ENCODE peak calls at places on chromosomes 11 and 22, in ten cellular contexts. One of them, this sample, is unnamed.

GRCh38 chr11:104106136-104106754 is 57.7 kb downstream of the PDGFD start:
- DNase-seq in sigmoid colon: no peak
- DNase-seq in PC-9: no peak
- DNase-seq in left ventricle myocardium inferior: no peak
- DNase-seq in right atrium auricular region: no peak
- DNase-seq in AG04450: peak
- DNase-seq in RWPE1: no peak
- DNase-seq in heart left ventricle: no peak
- DNase-seq in cardiac muscle cell: peak
- DNase-seq in right lobe of liver: no peak
- DNase-seq in this sample: no peak

GRCh38 chr11:69429716-69430491 is 51.6 kb upstream of the LINC01488 start:
- DNase-seq in heart left ventricle: no peak
- DNase-seq in right lobe of liver: peak
- DNase-seq in RWPE1: no peak
- DNase-seq in left ventricle myocardium inferior: no peak
- DNase-seq in right atrium auricular region: no peak
- DNase-seq in cardiac muscle cell: no peak
- DNase-seq in AG04450: no peak
- DNase-seq in sigmoid colon: peak
- DNase-seq in PC-9: no peak
- DNase-seq in this sample: no peak

GRCh38 chr11:91272089-91272488 is 952.5 kb upstream of the FAT3 start:
- DNase-seq in right atrium auricular region: no peak
- DNase-seq in heart left ventricle: no peak
- DNase-seq in left ventricle myocardium inferior: no peak
- DNase-seq in RWPE1: no peak
- DNase-seq in cardiac muscle cell: no peak
- DNase-seq in AG04450: no peak
- DNase-seq in PC-9: no peak
- DNase-seq in sigmoid colon: no peak
- DNase-seq in right lobe of liver: no peak
- DNase-seq in this sample: no peak

GRCh38 chr22:22938672-22939536 is 51.3 kb downstream of the IGLL5 start:
- DNase-seq in PC-9: no peak
- DNase-seq in sigmoid colon: no peak
- DNase-seq in right lobe of liver: no peak
- DNase-seq in right atrium auricular region: no peak
- DNase-seq in heart left ventricle: no peak
- DNase-seq in RWPE1: no peak
- DNase-seq in AG04450: no peak
- DNase-seq in cardiac muscle cell: no peak
- DNase-seq in left ventricle myocardium inferior: peak
- DNase-seq in this sample: no peak

GRCh38 chr11:123194308-123195181 is 503 bp downstream of the CLMP start:
- DNase-seq in PC-9: no peak
- DNase-seq in cardiac muscle cell: peak
- DNase-seq in left ventricle myocardium inferior: no peak
- DNase-seq in RWPE1: peak
- DNase-seq in right lobe of liver: no peak
- DNase-seq in heart left ventricle: no peak
- DNase-seq in right atrium auricular region: no peak
- DNase-seq in sigmoid colon: peak
- DNase-seq in AG04450: no peak
- DNase-seq in this sample: no peak

GRCh38 chr11:126105022-126105747 is 42.5 kb upstream of the CDON start:
- DNase-seq in heart left ventricle: no peak
- DNase-seq in PC-9: no peak
- DNase-seq in RWPE1: no peak
- DNase-seq in sigmoid colon: no peak
- DNase-seq in cardiac muscle cell: no peak
- DNase-seq in right lobe of liver: no peak
- DNase-seq in right atrium auricular region: no peak
- DNase-seq in left ventricle myocardium inferior: no peak
- DNase-seq in AG04450: no peak
- DNase-seq in this sample: no peak

GRCh38 chr11:121449123-121449522 is 3.0 kb upstream of the SORL1 start:
- DNase-seq in cardiac muscle cell: no peak
- DNase-seq in right lobe of liver: no peak
- DNase-seq in PC-9: no peak
- DNase-seq in heart left ventricle: no peak
- DNase-seq in sigmoid colon: no peak
- DNase-seq in right atrium auricular region: no peak
- DNase-seq in AG04450: no peak
- DNase-seq in left ventricle myocardium inferior: no peak
- DNase-seq in RWPE1: no peak
- DNase-seq in this sample: no peak

GRCh38 chr22:32020117-32020516 is 22.9 kb upstream of the SLC5A1 start:
- DNase-seq in AG04450: peak
- DNase-seq in RWPE1: peak
- DNase-seq in cardiac muscle cell: peak
- DNase-seq in PC-9: peak
- DNase-seq in heart left ventricle: no peak
- DNase-seq in sigmoid colon: no peak
- DNase-seq in right atrium auricular region: no peak
- DNase-seq in right lobe of liver: no peak
- DNase-seq in left ventricle myocardium inferior: no peak
- DNase-seq in this sample: peak

GRCh38 chr11:65431452-65432132 is 9.0 kb downstream of the NEAT1 start:
- DNase-seq in right atrium auricular region: peak
- DNase-seq in RWPE1: no peak
- DNase-seq in right lobe of liver: no peak
- DNase-seq in heart left ventricle: peak
- DNase-seq in left ventricle myocardium inferior: no peak
- DNase-seq in AG04450: no peak
- DNase-seq in PC-9: no peak
- DNase-seq in cardiac muscle cell: peak
- DNase-seq in sigmoid colon: no peak
- DNase-seq in this sample: no peak

GRCh38 chr22:36367479-36367878 is 20.3 kb downstream of the MYH9 start:
- DNase-seq in PC-9: no peak
- DNase-seq in heart left ventricle: no peak
- DNase-seq in cardiac muscle cell: no peak
- DNase-seq in RWPE1: no peak
- DNase-seq in left ventricle myocardium inferior: no peak
- DNase-seq in AG04450: no peak
- DNase-seq in right lobe of liver: no peak
- DNase-seq in right atrium auricular region: no peak
- DNase-seq in sigmoid colon: no peak
- DNase-seq in this sample: no peak

DNA sequence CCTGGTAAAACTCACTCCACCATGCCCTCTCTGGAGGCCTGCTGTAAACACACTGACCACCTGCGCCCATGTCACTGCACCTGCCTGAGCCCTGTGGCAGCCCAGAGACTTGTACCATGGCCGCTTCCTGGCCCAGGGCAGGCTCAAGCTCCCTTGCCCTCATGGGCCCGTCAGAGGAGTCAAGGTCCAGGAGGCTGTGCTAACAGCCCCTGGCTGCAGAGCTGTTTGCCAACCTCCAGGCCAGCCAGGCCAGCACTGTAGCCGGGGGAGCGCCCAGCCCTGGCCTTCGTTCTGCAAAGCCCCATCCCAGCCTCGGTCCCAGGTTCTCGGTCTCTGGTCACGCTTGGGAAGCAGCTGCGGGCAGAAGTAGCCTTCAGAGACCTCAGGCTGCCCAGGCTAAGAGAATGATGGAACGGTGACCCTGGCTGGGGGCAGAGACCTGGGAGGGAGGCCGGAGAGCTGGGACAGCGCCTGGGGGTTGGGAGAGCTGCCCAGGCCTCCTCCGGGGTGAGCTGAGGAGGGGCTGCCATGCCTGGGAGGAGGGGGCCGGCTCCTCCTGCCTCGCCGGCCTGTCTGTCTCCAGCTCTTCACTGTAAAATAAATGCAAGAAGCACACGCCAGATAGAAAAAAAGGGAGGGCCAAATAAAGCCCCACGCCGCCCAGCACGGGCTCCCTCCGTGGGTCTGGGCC is 11.9 kb upstream of the TCF20 start:
- DNase-seq in sigmoid colon: peak
- DNase-seq in right atrium auricular region: no peak
- DNase-seq in right lobe of liver: peak
- DNase-seq in cardiac muscle cell: no peak
- DNase-seq in left ventricle myocardium inferior: no peak
- DNase-seq in AG04450: no peak
- DNase-seq in RWPE1: no peak
- DNase-seq in PC-9: no peak
- DNase-seq in heart left ventricle: no peak
- DNase-seq in this sample: no peak
- TF ChIP-seq CTCF in sigmoid colon: no peak
- TF ChIP-seq CTCF in right atrium auricular region: no peak
- TF ChIP-seq CTCF in right lobe of liver: no peak
- TF ChIP-seq CTCF in cardiac muscle cell: no peak
- TF ChIP-seq CTCF in left ventricle myocardium inferior: no peak
- TF ChIP-seq CTCF in AG04450: no peak
- TF ChIP-seq CTCF in RWPE1: no peak
- TF ChIP-seq CTCF in PC-9: no peak
- TF ChIP-seq CTCF in heart left ventricle: no peak
- TF ChIP-seq CTCF in this sample: no peak

GRCh38 chr22:42408815-42409529 is 23.2 kb downstream of the NFAM1 start:
- DNase-seq in sigmoid colon: no peak
- DNase-seq in PC-9: no peak
- DNase-seq in right atrium auricular region: no peak
- DNase-seq in RWPE1: no peak
- DNase-seq in cardiac muscle cell: no peak
- DNase-seq in AG04450: no peak
- DNase-seq in right lobe of liver: no peak
- DNase-seq in heart left ventricle: no peak
- DNase-seq in left ventricle myocardium inferior: no peak
- DNase-seq in this sample: no peak
- H3K27ac ChIP-seq in sigmoid colon: no peak
- H3K27ac ChIP-seq in PC-9: no peak
- H3K27ac ChIP-seq in right atrium auricular region: no peak
- H3K27ac ChIP-seq in RWPE1: no peak
- H3K27ac ChIP-seq in cardiac muscle cell: no peak
- H3K27ac ChIP-seq in AG04450: no peak
- H3K27ac ChIP-seq in right lobe of liver: no peak
- H3K27ac ChIP-seq in heart left ventricle: no peak
- H3K27ac ChIP-seq in left ventricle myocardium inferior: no peak
- H3K27ac ChIP-seq in this sample: no peak

GRCh38 chr11:59668950-59669610 is at the start of gene PATL1:
- DNase-seq in left ventricle myocardium inferior: peak
- DNase-seq in right lobe of liver: peak
- DNase-seq in RWPE1: peak
- DNase-seq in heart left ventricle: peak
- DNase-seq in PC-9: peak
- DNase-seq in AG04450: peak
- DNase-seq in right atrium auricular region: peak
- DNase-seq in sigmoid colon: peak
- DNase-seq in cardiac muscle cell: peak
- DNase-seq in this sample: peak

GRCh38 chr11:59669611-59670009 is 773 bp upstream of the PATL1 start:
- DNase-seq in right lobe of liver: peak
- DNase-seq in left ventricle myocardium inferior: peak
- DNase-seq in AG04450: no peak
- DNase-seq in sigmoid colon: peak
- DNase-seq in PC-9: peak
- DNase-seq in heart left ventricle: peak
- DNase-seq in cardiac muscle cell: peak
- DNase-seq in RWPE1: peak
- DNase-seq in right atrium auricular region: no peak
- DNase-seq in this sample: peak

GRCh38 chr11:59667812-59668187 is 1.0 kb downstream of the PATL1 start:
- DNase-seq in PC-9: no peak
- DNase-seq in RWPE1: no peak
- DNase-seq in right lobe of liver: no peak
- DNase-seq in sigmoid colon: no peak
- DNase-seq in AG04450: no peak
- DNase-seq in cardiac muscle cell: no peak
- DNase-seq in left ventricle myocardium inferior: no peak
- DNase-seq in right atrium auricular region: no peak
- DNase-seq in heart left ventricle: no peak
- DNase-seq in this sample: no peak

GRCh38 chr11:59666969-59667368 is 1.9 kb downstream of the PATL1 start:
- DNase-seq in heart left ventricle: no peak
- DNase-seq in sigmoid colon: no peak
- DNase-seq in right atrium auricular region: no peak
- DNase-seq in PC-9: no peak
- DNase-seq in RWPE1: no peak
- DNase-seq in cardiac muscle cell: peak
- DNase-seq in left ventricle myocardium inferior: no peak
- DNase-seq in AG04450: no peak
- DNase-seq in right lobe of liver: no peak
- DNase-seq in this sample: no peak

DNA sequence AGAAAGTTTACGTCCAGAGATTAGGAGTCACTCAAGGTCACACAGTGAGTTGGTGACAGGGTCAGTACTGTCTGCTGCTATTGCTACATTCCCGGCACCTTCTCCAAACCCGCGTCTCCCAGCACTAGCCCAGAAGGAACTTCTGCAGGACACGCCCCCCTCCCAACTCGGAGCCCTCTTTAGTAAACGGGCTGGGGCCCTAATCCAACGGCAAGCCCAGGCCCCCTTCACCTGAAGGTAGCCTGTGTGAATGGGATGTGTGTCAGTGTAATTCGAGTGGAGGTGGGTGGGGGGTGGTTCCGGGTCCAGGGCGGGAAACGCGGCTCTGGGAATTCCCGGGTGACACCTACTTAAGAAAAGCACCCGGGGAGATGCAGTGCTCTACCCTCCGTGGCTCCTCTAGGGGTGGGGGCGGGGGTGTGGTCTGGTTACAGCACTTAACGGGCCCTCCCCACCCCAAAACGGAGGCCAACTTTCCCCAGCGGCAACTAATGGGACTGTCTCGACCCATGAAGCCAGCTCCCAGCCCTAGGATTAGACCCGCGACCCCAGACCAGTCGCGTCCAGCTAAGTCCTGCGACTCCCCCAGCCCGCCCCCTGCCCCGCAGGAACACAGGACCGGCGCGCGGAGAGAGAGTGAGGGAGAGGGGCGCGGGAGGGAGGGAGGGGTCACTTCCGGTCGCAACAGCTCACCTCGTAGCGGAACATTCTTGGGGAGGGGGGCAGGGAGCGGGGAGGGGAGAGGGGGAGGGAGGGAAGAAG is 468 bp downstream of the PATL1 start:
- DNase-seq in sigmoid colon: peak
- DNase-seq in heart left ventricle: peak
- DNase-seq in left ventricle myocardium inferior: peak
- DNase-seq in AG04450: no peak
- DNase-seq in RWPE1: peak
- DNase-seq in right atrium auricular region: peak
- DNase-seq in right lobe of liver: peak
- DNase-seq in cardiac muscle cell: peak
- DNase-seq in PC-9: peak
- DNase-seq in this sample: peak
- TF ChIP-seq CTCF in sigmoid colon: peak
- TF ChIP-seq CTCF in heart left ventricle: no peak
- TF ChIP-seq CTCF in left ventricle myocardium inferior: peak
- TF ChIP-seq CTCF in AG04450: peak
- TF ChIP-seq CTCF in RWPE1: no peak
- TF ChIP-seq CTCF in right atrium auricular region: no peak
- TF ChIP-seq CTCF in right lobe of liver: peak
- TF ChIP-seq CTCF in cardiac muscle cell: no peak
- TF ChIP-seq CTCF in PC-9: peak
- TF ChIP-seq CTCF in this sample: peak

DNA sequence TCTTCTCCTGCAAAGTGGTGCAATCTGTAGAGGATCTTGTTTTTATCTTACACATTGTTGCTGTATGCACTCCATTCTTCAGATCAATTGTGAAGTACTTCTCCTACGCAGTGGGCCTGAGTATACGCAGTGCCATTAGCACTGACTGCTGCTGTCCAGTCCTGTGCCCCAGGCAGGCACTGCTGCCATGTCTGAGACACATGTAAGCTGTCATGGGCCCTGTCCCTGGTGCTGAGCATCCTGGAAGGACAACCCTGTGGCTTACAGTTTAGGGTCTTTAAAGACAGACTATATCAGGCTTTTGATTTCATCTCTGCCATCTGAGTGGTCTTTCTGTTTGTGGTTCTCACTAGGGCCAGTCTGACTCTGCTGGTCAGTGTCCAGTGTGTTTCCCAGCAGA is 44.8 kb upstream of the PTPN5 start:
- DNase-seq in AG04450: no peak
- DNase-seq in PC-9: no peak
- DNase-seq in heart left ventricle: no peak
- DNase-seq in sigmoid colon: no peak
- DNase-seq in cardiac muscle cell: no peak
- DNase-seq in RWPE1: no peak
- DNase-seq in right lobe of liver: no peak
- DNase-seq in right atrium auricular region: no peak
- DNase-seq in left ventricle myocardium inferior: no peak
- DNase-seq in this sample: no peak
- H3K27ac ChIP-seq in AG04450: no peak
- H3K27ac ChIP-seq in PC-9: no peak
- H3K27ac ChIP-seq in heart left ventricle: no peak
- H3K27ac ChIP-seq in sigmoid colon: no peak
- H3K27ac ChIP-seq in cardiac muscle cell: no peak
- H3K27ac ChIP-seq in RWPE1: no peak
- H3K27ac ChIP-seq in right lobe of liver: no peak
- H3K27ac ChIP-seq in right atrium auricular region: no peak
- H3K27ac ChIP-seq in left ventricle myocardium inferior: no peak
- H3K27ac ChIP-seq in this sample: no peak